ENCODE peak calls at places on chromosomes 2 and 18, in six cellular contexts. V, Z, J, X, I and B are unnamed samples.
A peak's percentile ranks its signal among the peaks of the same experiment; 100 is the strongest.

GRCh38 chr2:15325296-15325695 is 235.8 kb downstream of the NBAS start:
- DNase-seq in J (no peak), V (no peak), Z (no peak), X (no peak), I (no peak), B (no peak)

GRCh38 chr2:73716518-73717250 is 20.5 kb downstream of the TPRKB start:
- DNase-seq in I (no peak), V (no peak), J (no peak), X (peak; percentile 39), Z (no peak), B (no peak)

GRCh38 chr2:240432820-240433801 is 2.4 kb upstream of the GPC1 start:
- DNase-seq in V (no peak), Z (no peak), J (peak; percentile 42), I (no peak), X (peak; percentile 23), B (no peak)

GRCh38 chr2:168241746-168242145 is 5.6 kb downstream of the STK39 start:
- DNase-seq in X (no peak), Z (no peak), V (no peak), J (no peak), I (no peak), B (no peak)

GRCh38 chr2:223967981-223968380 is 10.7 kb downstream of the MRPL44 start:
- DNase-seq in I (no peak), V (no peak), Z (no peak), J (no peak), X (no peak), B (no peak)

GRCh38 chr2:102622646-102623045 is 3.3 kb downstream of the SLC9A2 start:
- DNase-seq in I (no peak), J (no peak), Z (no peak), V (no peak), X (no peak), B (no peak)

GRCh38 chr2:38039111-38039510 is 36.8 kb downstream of the CYP1B1 start:
- DNase-seq in X (no peak), Z (no peak), J (no peak), V (no peak), I (no peak), B (no peak)

GRCh38 chr2:151878655-151879563 is 50.7 kb upstream of the ARL5A start:
- DNase-seq in V (no peak), I (no peak), Z (no peak), J (no peak), X (no peak), B (no peak)

GRCh38 chr2:128774320-128775063 is 455.8 kb upstream of the HS6ST1 start:
- DNase-seq in I (no peak), X (no peak), J (no peak), V (peak; percentile 28), Z (no peak), B (no peak)

GRCh38 chr18:9522952-9523351 is 47.6 kb downstream of the RALBP1 start:
- DNase-seq in J (no peak), V (no peak), X (no peak), Z (no peak), I (no peak), B (no peak)

GRCh38 chr18:70907673-70908072 is 618.8 kb downstream of the SOCS6 start:
- DNase-seq in Z (no peak), I (no peak), V (no peak), J (no peak), X (no peak), B (peak; percentile 19)

GRCh38 chr2:136006658-136007057 is 21.2 kb upstream of the DARS1 start:
- DNase-seq in Z (no peak), I (no peak), X (no peak), J (no peak), V (no peak), B (peak; percentile 41)

GRCh38 chr18:35619468-35619867 is 37.9 kb downstream of the GALNT1 start:
- DNase-seq in Z (no peak), X (no peak), I (peak; percentile 42), J (no peak), V (no peak), B (no peak)